ENCODE peak calls at places on chromosomes 16 and 17, in six cellular contexts. R is stimulated activated effector memory CD8-positive, alpha-beta T cell treated with anti-CD3 and anti-CD28 coated beads, Interleukin-12 subunit alpha, Interleukin-12 subunit beta, amount 100 ng/mL, for 72 hours; X is stimulated activated CD4-positive, alpha-beta T cell treated with anti-CD3 and anti-CD28 coated beads, Interleukin-4, amount 100 ng/mL, for 4 hours; N is progenitor cell of endocrine pancreas; J is T-helper 1 cell; O is activated CD8-positive, alpha-beta memory T cell treated with anti-CD3 and anti-CD28 coated beads for 24 hours. S is an unnamed sample.

GRCh38 chr17:41226051-41226450 is 397 bp upstream of the KRTAP9-2 start:
- DNase-seq in R (no peak), X (no peak), N (no peak), J (no peak), O (no peak), S (no peak)

GRCh38 chr17:19485800-19486340 is 47.8 kb upstream of the SLC47A1 start:
- DNase-seq in R (no peak), X (no peak), N (no peak), J (no peak), O (no peak), S (no peak)

GRCh38 chr16:268141-269053 is 7.3 kb downstream of the RGS11 start:
- DNase-seq in R (no peak), X (no peak), N (no peak), J (no peak), O (no peak), S (no peak)

GRCh38 chr16:89864421-89864820 is 9.0 kb upstream of the TCF25 start:
- DNase-seq in R (no peak), X (no peak), N (no peak), J (peak; percentile 39), O (no peak), S (no peak)

GRCh38 chr17:41507315-41507880 is 2.0 kb upstream of the KRT13 start:
- DNase-seq in R (no peak), X (no peak), N (no peak), J (no peak), O (no peak), S (no peak)

GRCh38 chr16:2529061-2529931 is 1.9 kb downstream of the CEMP1 start:
- DNase-seq in R (no peak), X (no peak), N (no peak), J (no peak), O (no peak), S (no peak)

GRCh38 chr17:81487487-81488275 is 24.9 kb downstream of the ACTG1 start:
- DNase-seq in R (peak; percentile 80), X (peak; percentile 75), N (peak; percentile 65), J (peak; percentile 79), O (peak; percentile 91), S (peak; percentile 97)

GRCh38 chr16:4536391-4537106 is 2.0 kb downstream of the CDIP1 start:
- DNase-seq in R (no peak), X (no peak), N (no peak), J (no peak), O (no peak), S (no peak)

GRCh38 chr17:29155235-29155965 is 24.8 kb downstream of the MYO18A start:
- DNase-seq in R (peak; percentile 42), X (peak; percentile 73), N (no peak), J (peak; percentile 84), O (peak; percentile 85), S (no peak)

GRCh38 chr17:31754239-31754945 is 104.7 kb downstream of the COPRS start:
- DNase-seq in R (no peak), X (no peak), N (no peak), J (no peak), O (no peak), S (no peak)

GRCh38 chr16:78137179-78137578 is 37.7 kb downstream of the WWOX start:
- DNase-seq in R (no peak), X (no peak), N (no peak), J (no peak), O (no peak), S (no peak)

GRCh38 chr16:25838724-25839186 is 147.0 kb downstream of the HS3ST4 start:
- DNase-seq in R (peak; percentile 2), X (peak; percentile 5), N (peak; percentile 24), J (peak; percentile 42), O (peak; percentile 61), S (peak; percentile 24)

GRCh38 chr17:7294614-7295153 is at the start of gene YBX2:
- DNase-seq in R (peak; percentile 61), X (peak; percentile 78), N (peak; percentile 68), J (peak; percentile 90), O (peak; percentile 86), S (peak; percentile 95)

GRCh38 chr17:48510761-48511604 is 19.8 kb downstream of the HOXB1 start:
- DNase-seq in R (no peak), X (peak; percentile 34), N (no peak), J (peak; percentile 81), O (peak; percentile 62), S (no peak)

GRCh38 chr17:20300399-20301037 is 166.8 kb downstream of the LGALS9B start:
- DNase-seq in R (no peak), X (no peak), N (no peak), J (no peak), O (no peak), S (no peak)

GRCh38 chr17:199806-200603 is 18.6 kb upstream of the DOC2B start:
- DNase-seq in R (no peak), X (no peak), N (no peak), J (no peak), O (no peak), S (no peak)

GRCh38 chr17:7166873-7167272 is 12.3 kb downstream of the ASGR1 start:
- DNase-seq in R (no peak), X (no peak), N (no peak), J (no peak), O (no peak), S (no peak)

GRCh38 chr16:68363847-68364600 is 53.2 kb downstream of the PRMT7 start:
- DNase-seq in R (no peak), X (no peak), N (no peak), J (no peak), O (no peak), S (no peak)

GRCh38 chr17:72270530-72270929 is 149.7 kb downstream of the SOX9 start:
- DNase-seq in R (no peak), X (no peak), N (no peak), J (no peak), O (no peak), S (no peak)

GRCh38 chr17:14297161-14297851 is 3.6 kb upstream of the HS3ST3B1 start:
- DNase-seq in R (no peak), X (no peak), N (peak; percentile 49), J (peak; percentile 64), O (peak; percentile 80), S (no peak)

GRCh38 chr16:27314986-27315332 is 1.2 kb downstream of the IL4R start:
- DNase-seq in R (no peak), X (no peak), N (no peak), J (no peak), O (no peak), S (no peak)

GRCh38 chr16:2689968-2690830 is 7.9 kb downstream of the KCTD5 start:
- DNase-seq in R (no peak), X (no peak), N (no peak), J (no peak), O (no peak), S (no peak)

GRCh38 chr17:49108318-49108717 is 24.3 kb upstream of the B4GALNT2 start:
- DNase-seq in R (no peak), X (no peak), N (no peak), J (no peak), O (no peak), S (no peak)

GRCh38 chr16:85607331-85607765 is 5.8 kb upstream of the GSE1 start:
- DNase-seq in R (no peak), X (no peak), N (no peak), J (no peak), O (no peak), S (no peak)

GRCh38 chr17:29369831-29370735 is 20.1 kb upstream of the TAOK1 start:
- DNase-seq in R (peak; percentile 14), X (peak; percentile 36), N (peak; percentile 29), J (peak; percentile 63), O (peak; percentile 75), S (peak; percentile 73)

GRCh38 chr16:4008116-4008515 is 108.1 kb downstream of the ADCY9 start:
- DNase-seq in R (no peak), X (no peak), N (no peak), J (no peak), O (no peak), S (no peak)

GRCh38 chr17:32342603-32343325 is 791 bp upstream of the C17orf75 start:
- DNase-seq in R (no peak), X (no peak), N (no peak), J (no peak), O (peak; percentile 57), S (no peak)

GRCh38 chr17:28346746-28347246 is 10.5 kb downstream of the POLDIP2 start:
- DNase-seq in R (no peak), X (no peak), N (no peak), J (no peak), O (no peak), S (no peak)

GRCh38 chr17:62901544-62901943 is 64.5 kb upstream of the TANC2 start:
- DNase-seq in R (no peak), X (no peak), N (no peak), J (no peak), O (no peak), S (no peak)

GRCh38 chr17:50511058-50511457 is 2.8 kb downstream of the MYCBPAP start:
- DNase-seq in R (no peak), X (peak; percentile 36), N (no peak), J (peak; percentile 89), O (no peak), S (peak; percentile 90)

GRCh38 chr16:4414187-4414909 is 2.0 kb downstream of the CORO7 start:
- DNase-seq in R (peak; percentile 52), X (peak; percentile 83), N (no peak), J (peak; percentile 96), O (peak; percentile 84), S (peak; percentile 95)

GRCh38 chr16:85649978-85650863 is 37.1 kb downstream of the GSE1 start:
- DNase-seq in R (no peak), X (no peak), N (no peak), J (no peak), O (no peak), S (no peak)

GRCh38 chr17:80891096-80892018 is 100.3 kb upstream of the CHMP6 start:
- DNase-seq in R (peak; percentile 63), X (peak; percentile 86), N (no peak), J (peak; percentile 98), O (peak; percentile 82), S (peak; percentile 82)

GRCh38 chr17:45145035-45145389 is 3.3 kb upstream of the HEXIM1 start:
- DNase-seq in R (no peak), X (no peak), N (no peak), J (no peak), O (no peak), S (no peak)

GRCh38 chr16:30923554-30924085 is at the start of gene FBXL19:
- DNase-seq in R (no peak), X (no peak), N (peak; percentile 50), J (no peak), O (no peak), S (no peak)

GRCh38 chr16:47018223-47018891 is 44.9 kb upstream of the DNAJA2 start:
- DNase-seq in R (peak; percentile 10), X (peak; percentile 15), N (peak; percentile 35), J (peak; percentile 74), O (no peak), S (peak; percentile 93)

GRCh38 chr16:67023689-67024088 is 5.3 kb upstream of the CBFB start:
- DNase-seq in R (no peak), X (no peak), N (no peak), J (no peak), O (no peak), S (no peak)

GRCh38 chr17:80053102-80053501 is 16.7 kb downstream of the CCDC40 start:
- DNase-seq in R (no peak), X (no peak), N (no peak), J (no peak), O (no peak), S (no peak)

GRCh38 chr16:50467559-50467942 is 80.6 kb upstream of the NKD1 start:
- DNase-seq in R (no peak), X (no peak), N (no peak), J (no peak), O (no peak), S (no peak)